ENCODE peak calls at places on chromosomes 6 and 20, in seven cellular contexts. One of them, this sample, is unnamed. For H3K27me3, the result is how much of the 10 kb centered on the place peaks cover.

GRCh38 chr6:55953384-55953783 is 78.0 kb upstream of the BMP5 start:
- DNase-seq in neural progenitor cell: no peak
- DNase-seq in IMR-90: peak
- DNase-seq in heart left ventricle: no peak
- DNase-seq in brain microvascular endothelial cell: peak
- DNase-seq in hepatocyte: peak
- DNase-seq in psoas muscle: no peak
- DNase-seq in this sample: no peak

GRCh38 chr6:144064402-144064830 is 31.0 kb downstream of the SF3B5 start:
- DNase-seq in neural progenitor cell: peak
- DNase-seq in IMR-90: no peak
- DNase-seq in heart left ventricle: peak
- DNase-seq in brain microvascular endothelial cell: no peak
- DNase-seq in hepatocyte: peak
- DNase-seq in psoas muscle: peak
- DNase-seq in this sample: peak

GRCh38 chr20:4471221-4471620 is 250.5 kb upstream of the PRND start:
- DNase-seq in neural progenitor cell: no peak
- DNase-seq in IMR-90: peak
- DNase-seq in heart left ventricle: no peak
- DNase-seq in brain microvascular endothelial cell: no peak
- DNase-seq in hepatocyte: no peak
- DNase-seq in psoas muscle: no peak
- DNase-seq in this sample: no peak

GRCh38 chr6:43992783-43993505 is 134.3 kb downstream of the MRPL14 start:
- DNase-seq in neural progenitor cell: no peak
- DNase-seq in IMR-90: no peak
- DNase-seq in heart left ventricle: peak
- DNase-seq in brain microvascular endothelial cell: no peak
- DNase-seq in hepatocyte: no peak
- DNase-seq in psoas muscle: peak
- DNase-seq in this sample: no peak

GRCh38 chr6:1436334-1437306 is 47.2 kb downstream of the FOXF2 start:
- DNase-seq in neural progenitor cell: peak
- DNase-seq in IMR-90: peak
- DNase-seq in heart left ventricle: no peak
- DNase-seq in brain microvascular endothelial cell: peak
- DNase-seq in hepatocyte: peak
- DNase-seq in psoas muscle: no peak
- DNase-seq in this sample: no peak

GRCh38 chr6:41427642-41428401 is 92.4 kb downstream of the NCR2 start:
- DNase-seq in neural progenitor cell: peak
- DNase-seq in IMR-90: no peak
- DNase-seq in heart left ventricle: peak
- DNase-seq in brain microvascular endothelial cell: no peak
- DNase-seq in hepatocyte: peak
- DNase-seq in psoas muscle: peak
- DNase-seq in this sample: no peak

GRCh38 chr20:41261260-41261659 is 56.3 kb downstream of the ZHX3 start:
- DNase-seq in neural progenitor cell: no peak
- DNase-seq in IMR-90: no peak
- DNase-seq in heart left ventricle: no peak
- DNase-seq in brain microvascular endothelial cell: no peak
- DNase-seq in hepatocyte: no peak
- DNase-seq in psoas muscle: no peak
- DNase-seq in this sample: no peak

GRCh38 chr20:44683263-44684046 is 31.7 kb upstream of the CCN5 start:
- DNase-seq in neural progenitor cell: peak
- DNase-seq in IMR-90: peak
- DNase-seq in heart left ventricle: no peak
- DNase-seq in brain microvascular endothelial cell: no peak
- DNase-seq in hepatocyte: peak
- DNase-seq in psoas muscle: no peak
- DNase-seq in this sample: no peak

GRCh38 chr6:35397806-35398418 is 54.2 kb upstream of the FANCE start:
- DNase-seq in neural progenitor cell: no peak
- DNase-seq in IMR-90: no peak
- DNase-seq in heart left ventricle: no peak
- DNase-seq in brain microvascular endothelial cell: no peak
- DNase-seq in hepatocyte: no peak
- DNase-seq in psoas muscle: no peak
- DNase-seq in this sample: no peak

GRCh38 chr6:163180874-163181541 is 233.5 kb upstream of the QKI start:
- DNase-seq in neural progenitor cell: peak
- DNase-seq in IMR-90: no peak
- DNase-seq in heart left ventricle: peak
- DNase-seq in brain microvascular endothelial cell: peak
- DNase-seq in hepatocyte: peak
- DNase-seq in psoas muscle: peak
- DNase-seq in this sample: peak

GRCh38 chr6:2186516-2186915 is 58.9 kb downstream of the GMDS start:
- DNase-seq in neural progenitor cell: no peak
- DNase-seq in IMR-90: no peak
- DNase-seq in heart left ventricle: no peak
- DNase-seq in brain microvascular endothelial cell: no peak
- DNase-seq in hepatocyte: no peak
- DNase-seq in psoas muscle: no peak
- DNase-seq in this sample: no peak

GRCh38 chr6:46974786-46975185 is 53.0 kb upstream of the ADGRF5 start:
- DNase-seq in neural progenitor cell: no peak
- DNase-seq in IMR-90: no peak
- DNase-seq in heart left ventricle: no peak
- DNase-seq in brain microvascular endothelial cell: no peak
- DNase-seq in hepatocyte: no peak
- DNase-seq in psoas muscle: no peak
- DNase-seq in this sample: no peak

DNA sequence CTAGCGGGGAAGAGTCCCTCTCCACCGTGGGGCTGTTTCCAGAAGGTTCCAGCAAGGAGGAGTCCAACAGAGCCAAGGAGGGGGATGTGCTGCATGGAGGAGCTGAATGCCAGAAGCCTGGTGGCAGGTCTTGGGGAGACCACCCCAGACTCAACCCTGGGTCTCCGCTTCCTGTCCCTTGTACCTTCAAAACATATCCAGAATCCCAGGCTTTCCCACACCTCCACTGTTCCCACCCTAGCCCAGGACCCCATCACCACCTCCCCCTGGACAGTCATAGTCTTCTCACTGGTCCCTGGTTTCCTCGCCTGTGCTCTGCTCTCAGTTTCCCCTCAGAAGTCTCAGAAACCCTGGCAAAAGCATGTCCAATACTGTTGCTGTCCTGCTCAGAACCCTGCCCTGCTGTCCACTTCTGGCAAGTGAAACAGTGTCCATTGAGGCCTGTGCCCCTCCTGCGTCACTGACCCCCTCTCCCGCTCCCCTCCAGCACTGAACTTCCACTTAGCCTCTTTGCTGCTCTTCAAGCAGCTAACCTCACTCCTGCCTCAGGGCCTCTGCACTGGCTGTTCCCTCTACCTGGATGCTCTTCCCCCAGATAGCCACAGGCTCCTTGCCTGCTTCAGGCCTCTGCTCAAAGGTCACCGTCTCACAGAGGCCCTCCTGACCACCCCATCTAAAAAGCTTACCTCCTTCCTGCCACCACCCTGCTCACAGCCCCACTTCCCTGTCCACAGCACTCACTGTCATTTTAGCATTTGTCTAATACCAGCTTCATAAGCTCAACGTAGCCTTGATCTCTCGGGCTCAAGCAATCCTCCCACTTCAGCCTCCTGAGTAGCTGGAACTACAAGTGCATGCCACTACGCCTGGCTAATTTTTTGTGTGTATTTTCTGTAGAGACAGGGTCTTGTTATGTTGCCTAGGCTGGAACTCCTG is 169.2 kb downstream of the GRM4 start:
- DNase-seq in neural progenitor cell: no peak
- DNase-seq in IMR-90: no peak
- DNase-seq in heart left ventricle: peak
- DNase-seq in brain microvascular endothelial cell: no peak
- DNase-seq in hepatocyte: no peak
- DNase-seq in psoas muscle: no peak
- DNase-seq in this sample: no peak
- H3K27me3 ChIP-seq in neural progenitor cell: under half
- H3K27me3 ChIP-seq in IMR-90: half or more
- H3K27me3 ChIP-seq in heart left ventricle: under half
- H3K27me3 ChIP-seq in brain microvascular endothelial cell: under half
- H3K27me3 ChIP-seq in hepatocyte: under half
- H3K27me3 ChIP-seq in psoas muscle: under half
- H3K27me3 ChIP-seq in this sample: under half

DNA sequence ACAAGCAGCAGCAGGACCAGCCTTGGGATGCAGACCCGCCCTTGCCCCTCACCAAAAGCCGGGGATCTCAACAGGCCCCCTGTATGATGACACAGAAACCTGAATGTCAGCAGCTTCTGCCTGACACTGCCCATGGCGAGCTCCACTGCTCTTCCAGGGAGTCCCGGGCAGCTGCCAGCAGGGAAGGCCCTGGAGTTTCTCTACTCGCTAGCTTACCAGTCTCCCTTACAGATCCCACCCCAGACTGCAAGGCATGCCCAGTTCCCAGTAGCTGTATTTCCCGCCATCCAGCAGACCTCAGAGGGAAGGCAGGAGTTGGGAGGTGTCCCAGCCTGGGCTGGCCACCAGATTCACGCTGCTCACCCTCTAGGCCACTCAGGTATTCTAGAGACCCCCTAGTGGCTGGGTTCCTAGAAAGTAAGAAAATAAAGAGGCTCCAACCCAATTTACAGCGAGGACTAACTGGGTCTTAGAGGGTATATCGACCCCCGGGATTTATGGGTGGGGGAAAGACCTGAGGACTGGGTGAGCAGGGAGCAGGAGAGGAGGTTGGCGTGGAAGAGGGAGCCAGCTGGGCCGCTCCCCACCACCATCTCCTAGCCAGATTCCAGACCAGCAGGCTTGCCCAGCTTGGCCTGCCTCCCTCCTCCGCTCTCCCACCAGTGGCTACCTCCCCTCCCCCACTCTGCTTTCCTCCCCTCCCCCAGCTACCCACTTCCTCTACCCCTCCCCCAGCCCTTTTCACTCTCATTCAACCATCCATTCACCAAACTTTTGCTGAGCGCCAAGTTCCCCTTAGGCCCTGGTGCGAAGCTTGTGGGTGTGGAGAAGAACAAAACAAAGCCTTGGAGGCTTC is 9.7 kb upstream of the HMGA1 start:
- DNase-seq in neural progenitor cell: peak
- DNase-seq in IMR-90: no peak
- DNase-seq in heart left ventricle: no peak
- DNase-seq in brain microvascular endothelial cell: no peak
- DNase-seq in hepatocyte: no peak
- DNase-seq in psoas muscle: peak
- DNase-seq in this sample: no peak
- H3K27ac ChIP-seq in neural progenitor cell: no peak
- H3K27ac ChIP-seq in IMR-90: no peak
- H3K27ac ChIP-seq in heart left ventricle: no peak
- H3K27ac ChIP-seq in brain microvascular endothelial cell: no peak
- H3K27ac ChIP-seq in hepatocyte: no peak
- H3K27ac ChIP-seq in psoas muscle: no peak
- H3K27ac ChIP-seq in this sample: no peak

GRCh38 chr20:46690219-46691111 is 1.2 kb upstream of the TP53RK start:
- DNase-seq in neural progenitor cell: no peak
- DNase-seq in IMR-90: peak
- DNase-seq in heart left ventricle: no peak
- DNase-seq in brain microvascular endothelial cell: no peak
- DNase-seq in hepatocyte: no peak
- DNase-seq in psoas muscle: no peak
- DNase-seq in this sample: no peak
- H3K27me3 ChIP-seq in neural progenitor cell: under half
- H3K27me3 ChIP-seq in IMR-90: under half
- H3K27me3 ChIP-seq in heart left ventricle: under half
- H3K27me3 ChIP-seq in brain microvascular endothelial cell: under half
- H3K27me3 ChIP-seq in hepatocyte: under half
- H3K27me3 ChIP-seq in psoas muscle: under half
- H3K27me3 ChIP-seq in this sample: under half

DNA sequence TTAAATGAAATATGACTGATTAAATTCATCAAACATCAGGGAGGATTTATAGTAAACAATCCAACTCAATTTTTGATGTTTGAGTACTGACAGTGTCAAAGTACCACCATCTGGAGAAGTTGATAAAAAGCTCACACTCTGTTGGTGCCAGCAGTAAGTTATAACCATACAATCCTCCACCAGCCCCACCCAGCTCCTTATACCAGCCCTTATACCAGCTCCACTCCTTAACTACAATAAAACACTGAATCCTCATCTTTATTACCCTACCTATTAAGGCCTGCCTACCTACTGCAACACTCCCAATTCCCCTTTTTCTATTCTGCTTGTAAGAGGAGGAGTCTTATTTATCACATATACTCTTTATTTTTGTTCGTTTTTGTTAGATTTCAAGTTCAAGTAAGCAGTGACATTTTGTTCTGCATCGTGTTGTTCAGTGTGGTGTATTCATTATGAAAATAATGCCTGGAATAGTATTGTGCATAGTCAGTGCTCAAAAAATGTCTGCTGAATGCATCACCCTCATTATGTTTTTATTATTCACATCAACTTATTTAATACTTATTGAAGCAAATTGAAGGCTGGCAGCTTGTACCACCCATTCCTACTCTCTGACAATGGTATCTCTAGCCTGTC is 954.7 kb upstream of the ADGRB3 start:
- DNase-seq in neural progenitor cell: no peak
- DNase-seq in IMR-90: peak
- DNase-seq in heart left ventricle: no peak
- DNase-seq in brain microvascular endothelial cell: peak
- DNase-seq in hepatocyte: no peak
- DNase-seq in psoas muscle: no peak
- DNase-seq in this sample: no peak
- H3K27ac ChIP-seq in neural progenitor cell: no peak
- H3K27ac ChIP-seq in IMR-90: no peak
- H3K27ac ChIP-seq in heart left ventricle: no peak
- H3K27ac ChIP-seq in brain microvascular endothelial cell: peak
- H3K27ac ChIP-seq in hepatocyte: no peak
- H3K27ac ChIP-seq in psoas muscle: no peak
- H3K27ac ChIP-seq in this sample: no peak

This sample was measured in tibial artery.